ENCODE peak calls at places on chromosomes 6 and 20, in seven cellular contexts. One of them, this sample, is unnamed.

GRCh38 chr6:109237082-109237985 is 142.0 kb downstream of the CEP57L1 start:
- DNase-seq in AG04450: no peak
- DNase-seq in AG09309: no peak
- DNase-seq in mucosa of descending colon: no peak
- DNase-seq in A549: no peak
- DNase-seq in K562: peak
- DNase-seq in PC-3: peak
- DNase-seq in this sample: no peak

GRCh38 chr6:33800248-33800647 is 3.6 kb downstream of the MLN start:
- DNase-seq in AG04450: no peak
- DNase-seq in AG09309: no peak
- DNase-seq in A549: no peak
- DNase-seq in PC-3: no peak
- DNase-seq in mucosa of descending colon: peak
- DNase-seq in K562: no peak
- DNase-seq in this sample: no peak

GRCh38 chr6:35396991-35397390 is 54.6 kb downstream of the PPARD start:
- DNase-seq in AG04450: no peak
- DNase-seq in mucosa of descending colon: no peak
- DNase-seq in PC-3: peak
- DNase-seq in AG09309: no peak
- DNase-seq in K562: no peak
- DNase-seq in A549: no peak
- DNase-seq in this sample: no peak

GRCh38 chr6:138107752-138108592 is 753 bp upstream of the PERP start:
- DNase-seq in AG09309: no peak
- DNase-seq in PC-3: peak
- DNase-seq in K562: peak
- DNase-seq in mucosa of descending colon: peak
- DNase-seq in A549: peak
- DNase-seq in AG04450: no peak
- DNase-seq in this sample: no peak

GRCh38 chr6:56965126-56965525 is 10.2 kb downstream of the BEND6 start:
- DNase-seq in A549: no peak
- DNase-seq in PC-3: no peak
- DNase-seq in AG04450: no peak
- DNase-seq in AG09309: no peak
- DNase-seq in K562: no peak
- DNase-seq in mucosa of descending colon: no peak
- DNase-seq in this sample: no peak

GRCh38 chr6:7617954-7618764 is 28.2 kb downstream of the SNRNP48 start:
- DNase-seq in PC-3: peak
- DNase-seq in AG09309: peak
- DNase-seq in mucosa of descending colon: no peak
- DNase-seq in A549: no peak
- DNase-seq in AG04450: no peak
- DNase-seq in K562: no peak
- DNase-seq in this sample: peak

GRCh38 chr6:26521485-26522391 is 16.4 kb upstream of the HMGN4 start:
- DNase-seq in K562: peak
- DNase-seq in AG04450: no peak
- DNase-seq in mucosa of descending colon: peak
- DNase-seq in PC-3: peak
- DNase-seq in AG09309: no peak
- DNase-seq in A549: peak
- DNase-seq in this sample: peak

GRCh38 chr20:60446273-60447111 is 488.3 kb downstream of the CDH26 start:
- DNase-seq in AG04450: no peak
- DNase-seq in A549: no peak
- DNase-seq in mucosa of descending colon: no peak
- DNase-seq in K562: no peak
- DNase-seq in PC-3: no peak
- DNase-seq in AG09309: no peak
- DNase-seq in this sample: no peak

GRCh38 chr6:3013486-3013885 is 13.8 kb downstream of the NQO2 start:
- DNase-seq in AG09309: no peak
- DNase-seq in AG04450: no peak
- DNase-seq in A549: peak
- DNase-seq in mucosa of descending colon: peak
- DNase-seq in K562: peak
- DNase-seq in PC-3: peak
- DNase-seq in this sample: peak

GRCh38 chr20:2866236-2866635 is 7.0 kb upstream of the PTPRA start:
- DNase-seq in mucosa of descending colon: no peak
- DNase-seq in PC-3: no peak
- DNase-seq in AG04450: no peak
- DNase-seq in K562: no peak
- DNase-seq in A549: no peak
- DNase-seq in AG09309: no peak
- DNase-seq in this sample: no peak

GRCh38 chr6:89212472-89212871 is 4.7 kb downstream of the GABRR1 start:
- DNase-seq in AG04450: no peak
- DNase-seq in PC-3: no peak
- DNase-seq in mucosa of descending colon: no peak
- DNase-seq in A549: no peak
- DNase-seq in K562: no peak
- DNase-seq in AG09309: no peak
- DNase-seq in this sample: no peak

GRCh38 chr6:127267742-127268588 is 1.3 kb downstream of the RNF146 start:
- DNase-seq in mucosa of descending colon: no peak
- DNase-seq in AG09309: no peak
- DNase-seq in PC-3: peak
- DNase-seq in AG04450: no peak
- DNase-seq in A549: peak
- DNase-seq in K562: no peak
- DNase-seq in this sample: peak

GRCh38 chr20:58048096-58048702 is 180.3 kb downstream of the ANKRD60 start:
- DNase-seq in AG09309: peak
- DNase-seq in mucosa of descending colon: no peak
- DNase-seq in K562: peak
- DNase-seq in A549: peak
- DNase-seq in AG04450: no peak
- DNase-seq in PC-3: peak
- DNase-seq in this sample: peak

GRCh38 chr6:51887859-51888258 is 199.6 kb downstream of the PKHD1 start:
- DNase-seq in AG04450: no peak
- DNase-seq in K562: no peak
- DNase-seq in AG09309: no peak
- DNase-seq in mucosa of descending colon: no peak
- DNase-seq in A549: no peak
- DNase-seq in PC-3: no peak
- DNase-seq in this sample: no peak

GRCh38 chr6:25973923-25974555 is 11.4 kb downstream of the TRIM38 start:
- DNase-seq in mucosa of descending colon: no peak
- DNase-seq in A549: no peak
- DNase-seq in AG04450: no peak
- DNase-seq in PC-3: no peak
- DNase-seq in K562: peak
- DNase-seq in AG09309: no peak
- DNase-seq in this sample: no peak

GRCh38 chr6:91132461-91132860 is 545.6 kb upstream of the MAP3K7 start:
- DNase-seq in mucosa of descending colon: no peak
- DNase-seq in AG04450: no peak
- DNase-seq in PC-3: peak
- DNase-seq in A549: no peak
- DNase-seq in AG09309: no peak
- DNase-seq in K562: no peak
- DNase-seq in this sample: no peak

GRCh38 chr6:158905277-158905676 is 86.1 kb upstream of the EZR start:
- DNase-seq in AG04450: no peak
- DNase-seq in mucosa of descending colon: no peak
- DNase-seq in AG09309: no peak
- DNase-seq in A549: no peak
- DNase-seq in K562: peak
- DNase-seq in PC-3: no peak
- DNase-seq in this sample: peak

GRCh38 chr6:56693246-56693607 is 50.5 kb upstream of the DST start:
- DNase-seq in PC-3: peak
- DNase-seq in K562: no peak
- DNase-seq in AG04450: no peak
- DNase-seq in AG09309: peak
- DNase-seq in A549: no peak
- DNase-seq in mucosa of descending colon: peak
- DNase-seq in this sample: peak

GRCh38 chr20:4571759-4572531 is 149.8 kb upstream of the PRND start:
- DNase-seq in AG09309: no peak
- DNase-seq in PC-3: peak
- DNase-seq in AG04450: no peak
- DNase-seq in K562: no peak
- DNase-seq in A549: no peak
- DNase-seq in mucosa of descending colon: no peak
- DNase-seq in this sample: no peak

GRCh38 chr20:4567172-4567571 is 154.5 kb upstream of the PRND start:
- DNase-seq in mucosa of descending colon: no peak
- DNase-seq in K562: no peak
- DNase-seq in PC-3: no peak
- DNase-seq in AG04450: no peak
- DNase-seq in AG09309: no peak
- DNase-seq in A549: no peak
- DNase-seq in this sample: no peak

GRCh38 chr20:4569092-4569491 is 152.6 kb upstream of the PRND start:
- DNase-seq in mucosa of descending colon: no peak
- DNase-seq in AG09309: no peak
- DNase-seq in AG04450: no peak
- DNase-seq in PC-3: no peak
- DNase-seq in A549: no peak
- DNase-seq in K562: no peak
- DNase-seq in this sample: no peak

GRCh38 chr20:4568560-4568959 is 153.1 kb upstream of the PRND start:
- DNase-seq in AG09309: no peak
- DNase-seq in mucosa of descending colon: no peak
- DNase-seq in A549: no peak
- DNase-seq in PC-3: no peak
- DNase-seq in K562: no peak
- DNase-seq in AG04450: no peak
- DNase-seq in this sample: no peak

GRCh38 chr20:4569882-4570281 is 151.8 kb upstream of the PRND start:
- DNase-seq in AG04450: no peak
- DNase-seq in AG09309: no peak
- DNase-seq in K562: no peak
- DNase-seq in PC-3: no peak
- DNase-seq in A549: no peak
- DNase-seq in mucosa of descending colon: no peak
- DNase-seq in this sample: no peak
- H3K4me3 ChIP-seq in AG04450: no peak
- H3K4me3 ChIP-seq in AG09309: no peak
- H3K4me3 ChIP-seq in K562: no peak
- H3K4me3 ChIP-seq in PC-3: no peak
- H3K4me3 ChIP-seq in A549: no peak
- H3K4me3 ChIP-seq in mucosa of descending colon: no peak
- H3K4me3 ChIP-seq in this sample: no peak

GRCh38 chr6:143323729-143324465 is 126.6 kb downstream of the ADAT2 start:
- DNase-seq in mucosa of descending colon: no peak
- DNase-seq in K562: no peak
- DNase-seq in AG09309: peak
- DNase-seq in PC-3: no peak
- DNase-seq in A549: no peak
- DNase-seq in AG04450: no peak
- DNase-seq in this sample: no peak
- TF ChIP-seq CTCF in mucosa of descending colon: no peak
- TF ChIP-seq CTCF in K562: no peak
- TF ChIP-seq CTCF in AG09309: no peak
- TF ChIP-seq CTCF in PC-3: no peak
- TF ChIP-seq CTCF in A549: no peak
- TF ChIP-seq CTCF in AG04450: no peak
- TF ChIP-seq CTCF in this sample: no peak

GRCh38 chr6:15616266-15616665 is 46.6 kb downstream of the DTNBP1 start:
- DNase-seq in mucosa of descending colon: no peak
- DNase-seq in AG09309: no peak
- DNase-seq in PC-3: no peak
- DNase-seq in K562: no peak
- DNase-seq in AG04450: no peak
- DNase-seq in A549: no peak
- DNase-seq in this sample: no peak

GRCh38 chr6:15619330-15619729 is 43.5 kb downstream of the DTNBP1 start:
- DNase-seq in A549: no peak
- DNase-seq in mucosa of descending colon: no peak
- DNase-seq in AG09309: no peak
- DNase-seq in K562: no peak
- DNase-seq in PC-3: no peak
- DNase-seq in AG04450: no peak
- DNase-seq in this sample: no peak

GRCh38 chr6:15614277-15614676 is 48.6 kb downstream of the DTNBP1 start:
- DNase-seq in AG09309: no peak
- DNase-seq in AG04450: no peak
- DNase-seq in mucosa of descending colon: peak
- DNase-seq in A549: no peak
- DNase-seq in PC-3: no peak
- DNase-seq in K562: no peak
- DNase-seq in this sample: no peak

GRCh38 chr6:15618685-15619084 is 44.1 kb downstream of the DTNBP1 start:
- DNase-seq in AG04450: no peak
- DNase-seq in mucosa of descending colon: no peak
- DNase-seq in A549: no peak
- DNase-seq in PC-3: no peak
- DNase-seq in AG09309: no peak
- DNase-seq in K562: no peak
- DNase-seq in this sample: no peak

GRCh38 chr6:15615837-15616236 is 47.0 kb downstream of the DTNBP1 start:
- DNase-seq in AG09309: no peak
- DNase-seq in A549: no peak
- DNase-seq in mucosa of descending colon: no peak
- DNase-seq in K562: no peak
- DNase-seq in PC-3: no peak
- DNase-seq in AG04450: no peak
- DNase-seq in this sample: peak
- H3K4me3 ChIP-seq in AG09309: no peak
- H3K4me3 ChIP-seq in A549: no peak
- H3K4me3 ChIP-seq in mucosa of descending colon: no peak
- H3K4me3 ChIP-seq in K562: no peak
- H3K4me3 ChIP-seq in PC-3: no peak
- H3K4me3 ChIP-seq in AG04450: no peak
- H3K4me3 ChIP-seq in this sample: no peak

GRCh38 chr20:44603327-44603726 is 20.9 kb downstream of the PKIG start:
- DNase-seq in mucosa of descending colon: no peak
- DNase-seq in K562: no peak
- DNase-seq in PC-3: no peak
- DNase-seq in AG04450: no peak
- DNase-seq in AG09309: no peak
- DNase-seq in A549: no peak
- DNase-seq in this sample: no peak
- TF ChIP-seq CTCF in mucosa of descending colon: no peak
- TF ChIP-seq CTCF in K562: peak
- TF ChIP-seq CTCF in PC-3: peak
- TF ChIP-seq CTCF in AG04450: no peak
- TF ChIP-seq CTCF in AG09309: no peak
- TF ChIP-seq CTCF in A549: no peak
- TF ChIP-seq CTCF in this sample: no peak

DNA sequence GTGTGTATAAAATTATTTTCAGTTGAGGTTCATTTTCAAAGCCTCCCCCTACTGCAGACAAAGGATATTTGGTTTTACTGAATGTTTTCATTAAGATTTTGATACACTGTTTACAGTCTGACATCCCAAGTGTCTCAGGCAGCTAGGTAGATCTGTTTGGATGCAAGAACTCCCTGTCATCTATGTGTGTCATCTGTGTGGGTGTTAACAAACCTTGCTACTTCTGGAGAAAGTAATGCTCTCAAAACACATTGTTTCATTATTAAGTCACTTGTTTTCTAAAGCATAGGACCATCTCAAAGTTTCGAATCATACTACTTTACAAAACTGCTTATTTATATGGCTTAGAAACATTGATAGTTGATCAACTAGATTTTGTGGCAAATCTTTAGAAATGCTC is 114.5 kb upstream of the TMEM170B start:
- DNase-seq in AG04450: no peak
- DNase-seq in mucosa of descending colon: no peak
- DNase-seq in A549: no peak
- DNase-seq in PC-3: no peak
- DNase-seq in K562: no peak
- DNase-seq in AG09309: no peak
- DNase-seq in this sample: peak
- H3K4me3 ChIP-seq in AG04450: no peak
- H3K4me3 ChIP-seq in mucosa of descending colon: no peak
- H3K4me3 ChIP-seq in A549: no peak
- H3K4me3 ChIP-seq in PC-3: no peak
- H3K4me3 ChIP-seq in K562: no peak
- H3K4me3 ChIP-seq in AG09309: no peak
- H3K4me3 ChIP-seq in this sample: no peak

This sample was measured in choroid plexus epithelial cell.